ENCODE peak calls at places on chromosome 11, in five cellular contexts. One of them, this sample, is unnamed.

GRCh38 chr11:108204918-108205499 is 17.4 kb downstream of the NPAT start:
- DNase-seq in PC-9: no peak
- DNase-seq in cardiac muscle cell: no peak
- DNase-seq in adrenal gland: no peak
- DNase-seq in A549: no peak
- DNase-seq in this sample: no peak

GRCh38 chr11:125433454-125434121 is 62.5 kb downstream of the FEZ1 start:
- DNase-seq in PC-9: peak; percentile 14
- DNase-seq in cardiac muscle cell: peak; percentile 67
- DNase-seq in adrenal gland: peak; percentile 43
- DNase-seq in A549: peak; percentile 45
- DNase-seq in this sample: no peak

GRCh38 chr11:2883717-2884423 is 1.7 kb downstream of the CDKN1C start:
- DNase-seq in PC-9: no peak
- DNase-seq in cardiac muscle cell: peak; percentile 67
- DNase-seq in adrenal gland: no peak
- DNase-seq in A549: no peak
- DNase-seq in this sample: no peak

GRCh38 chr11:69526453-69526810 is 45.0 kb downstream of the LINC01488 start:
- DNase-seq in PC-9: no peak
- DNase-seq in cardiac muscle cell: no peak
- DNase-seq in adrenal gland: no peak
- DNase-seq in A549: no peak
- DNase-seq in this sample: no peak

GRCh38 chr11:59368238-59369022 is 9.7 kb downstream of the OR5AN1 start:
- DNase-seq in PC-9: no peak
- DNase-seq in cardiac muscle cell: no peak
- DNase-seq in adrenal gland: no peak
- DNase-seq in A549: no peak
- DNase-seq in this sample: no peak

GRCh38 chr11:61775606-61776554 is 16.5 kb downstream of the TMEM258 start:
- DNase-seq in PC-9: no peak
- DNase-seq in cardiac muscle cell: no peak
- DNase-seq in adrenal gland: no peak
- DNase-seq in A549: no peak
- DNase-seq in this sample: no peak

GRCh38 chr11:1003159-1003558 is 33.4 kb downstream of the MUC6 start:
- DNase-seq in PC-9: no peak
- DNase-seq in cardiac muscle cell: no peak
- DNase-seq in adrenal gland: no peak
- DNase-seq in A549: no peak
- DNase-seq in this sample: peak; percentile 33

GRCh38 chr11:130023204-130023603 is 20.6 kb upstream of the PRDM10 start:
- DNase-seq in PC-9: peak; percentile 71
- DNase-seq in cardiac muscle cell: no peak
- DNase-seq in adrenal gland: no peak
- DNase-seq in A549: no peak
- DNase-seq in this sample: no peak

GRCh38 chr11:65637794-65638317 is at the start of gene SIPA1:
- DNase-seq in PC-9: peak; percentile 94
- DNase-seq in cardiac muscle cell: peak; percentile 89
- DNase-seq in adrenal gland: peak; percentile 90
- DNase-seq in A549: peak; percentile 58
- DNase-seq in this sample: peak; percentile 85

GRCh38 chr11:14249121-14249963 is 109.6 kb downstream of the RRAS2 start:
- DNase-seq in PC-9: peak; percentile 31
- DNase-seq in cardiac muscle cell: peak; percentile 79
- DNase-seq in adrenal gland: peak; percentile 47
- DNase-seq in A549: peak; percentile 33
- DNase-seq in this sample: peak; percentile 60

GRCh38 chr11:2439820-2440219 is 4.5 kb downstream of the TRPM5 start:
- DNase-seq in PC-9: no peak
- DNase-seq in cardiac muscle cell: no peak
- DNase-seq in adrenal gland: no peak
- DNase-seq in A549: no peak
- DNase-seq in this sample: no peak

GRCh38 chr11:46673713-46674462 is 26.5 kb downstream of the ARHGAP1 start:
- DNase-seq in PC-9: no peak
- DNase-seq in cardiac muscle cell: no peak
- DNase-seq in adrenal gland: no peak
- DNase-seq in A549: no peak
- DNase-seq in this sample: no peak

GRCh38 chr11:79352304-79352703 is 88.5 kb downstream of the TENM4 start:
- DNase-seq in PC-9: no peak
- DNase-seq in cardiac muscle cell: no peak
- DNase-seq in adrenal gland: no peak
- DNase-seq in A549: no peak
- DNase-seq in this sample: no peak

GRCh38 chr11:134036484-134037092 is 32.3 kb upstream of the JAM3 start:
- DNase-seq in PC-9: no peak
- DNase-seq in cardiac muscle cell: no peak
- DNase-seq in adrenal gland: no peak
- DNase-seq in A549: no peak
- DNase-seq in this sample: peak; percentile 14

GRCh38 chr11:116931206-116931953 is 94.0 kb upstream of the APOA1 start:
- DNase-seq in PC-9: peak; percentile 32
- DNase-seq in cardiac muscle cell: no peak
- DNase-seq in adrenal gland: no peak
- DNase-seq in A549: no peak
- DNase-seq in this sample: peak; percentile 74
- H3K27ac ChIP-seq in PC-9: no peak overlapping the region
- H3K27ac ChIP-seq in cardiac muscle cell: peak overlapping the region; percentile 75
- H3K27ac ChIP-seq in adrenal gland: no peak overlapping the region
- H3K27ac ChIP-seq in A549: no peak overlapping the region
- H3K27ac ChIP-seq in this sample: peak overlapping the region; percentile 87

GRCh38 chr11:63609971-63610580 is 4.2 kb downstream of the PLAAT3 start:
- DNase-seq in PC-9: peak; percentile 17
- DNase-seq in cardiac muscle cell: no peak
- DNase-seq in adrenal gland: no peak
- DNase-seq in A549: no peak
- DNase-seq in this sample: no peak

GRCh38 chr11:63610604-63611394 is 3.4 kb downstream of the PLAAT3 start:
- DNase-seq in PC-9: peak; percentile 53
- DNase-seq in cardiac muscle cell: no peak
- DNase-seq in adrenal gland: peak; percentile 33
- DNase-seq in A549: no peak
- DNase-seq in this sample: no peak

GRCh38 chr11:63608353-63609345 is 5.6 kb downstream of the PLAAT3 start:
- DNase-seq in PC-9: peak; percentile 70
- DNase-seq in cardiac muscle cell: no peak
- DNase-seq in adrenal gland: no peak
- DNase-seq in A549: no peak
- DNase-seq in this sample: no peak

GRCh38 chr11:63611395-63611747 is 2.9 kb downstream of the PLAAT3 start:
- DNase-seq in PC-9: no peak
- DNase-seq in cardiac muscle cell: no peak
- DNase-seq in adrenal gland: no peak
- DNase-seq in A549: no peak
- DNase-seq in this sample: no peak

GRCh38 chr11:63609536-63609935 is 4.7 kb downstream of the PLAAT3 start:
- DNase-seq in PC-9: peak; percentile 53
- DNase-seq in cardiac muscle cell: no peak
- DNase-seq in adrenal gland: no peak
- DNase-seq in A549: no peak
- DNase-seq in this sample: no peak
- H3K4me1 ChIP-seq in PC-9: peaks cover 64% of the 10 kb centered on the region
- H3K4me1 ChIP-seq in cardiac muscle cell: no peaks in the 10 kb centered on the region
- H3K4me1 ChIP-seq in adrenal gland: peaks cover 50% of the 10 kb centered on the region
- H3K4me1 ChIP-seq in A549: peaks cover 35% of the 10 kb centered on the region
- H3K4me1 ChIP-seq in this sample: no peaks in the 10 kb centered on the region

DNA sequence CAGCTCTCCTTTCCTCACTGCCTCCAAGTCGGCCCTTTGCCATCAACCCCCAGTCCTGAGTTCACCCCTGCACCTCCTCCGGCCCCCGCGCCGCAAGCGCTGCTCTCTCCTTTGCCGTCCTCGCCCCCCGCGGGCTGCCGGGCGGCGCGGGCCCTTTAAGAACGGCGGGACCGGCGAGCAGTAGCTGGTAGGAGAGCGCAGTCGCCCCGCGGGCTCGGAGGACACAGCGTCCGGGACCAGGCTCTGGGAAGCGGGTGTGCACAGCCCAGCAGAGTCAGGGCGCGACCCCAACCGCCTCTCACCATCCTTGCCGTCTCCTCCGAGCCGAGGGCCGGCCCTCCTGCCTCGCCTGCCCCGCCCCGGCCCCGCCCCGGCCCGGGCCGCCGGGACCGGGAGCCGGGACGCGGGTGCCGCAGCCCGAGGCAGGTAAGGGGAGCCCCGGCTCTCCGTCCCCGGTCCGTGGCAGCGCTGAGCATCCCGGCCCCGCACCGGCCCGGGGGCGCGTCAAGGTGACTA is at the start of gene ABCG4:
- DNase-seq in PC-9: no peak
- DNase-seq in cardiac muscle cell: peak; percentile 50
- DNase-seq in adrenal gland: no peak
- DNase-seq in A549: no peak
- DNase-seq in this sample: no peak
- H3K4me3 ChIP-seq in PC-9: peak within 1 kb of the TSS; percentile 84
- H3K4me3 ChIP-seq in cardiac muscle cell: peak within 1 kb of the TSS; percentile 45
- H3K4me3 ChIP-seq in adrenal gland: no peak within 1 kb of the TSS
- H3K4me3 ChIP-seq in A549: peak within 1 kb of the TSS; percentile 51
- H3K4me3 ChIP-seq in this sample: no peak within 1 kb of the TSS

GRCh38 chr11:74754507-74755255 is 6.0 kb downstream of the RNF169 start:
- DNase-seq in PC-9: peak; percentile 31
- DNase-seq in cardiac muscle cell: no peak
- DNase-seq in adrenal gland: no peak
- DNase-seq in A549: peak; percentile 39
- DNase-seq in this sample: no peak

GRCh38 chr11:74748211-74749126 is at the start of gene RNF169:
- DNase-seq in PC-9: peak; percentile 92
- DNase-seq in cardiac muscle cell: peak; percentile 98
- DNase-seq in adrenal gland: peak; percentile 96
- DNase-seq in A549: peak; percentile 98
- DNase-seq in this sample: peak; percentile 88

GRCh38 chr11:74746868-74747267 is 1.8 kb upstream of the RNF169 start:
- DNase-seq in PC-9: no peak
- DNase-seq in cardiac muscle cell: no peak
- DNase-seq in adrenal gland: no peak
- DNase-seq in A549: no peak
- DNase-seq in this sample: no peak

GRCh38 chr11:74749127-74749964 is 697 bp downstream of the RNF169 start:
- DNase-seq in PC-9: peak; percentile 55
- DNase-seq in cardiac muscle cell: peak; percentile 62
- DNase-seq in adrenal gland: peak; percentile 39
- DNase-seq in A549: peak; percentile 77
- DNase-seq in this sample: peak; percentile 53

GRCh38 chr11:74749965-74750296 is 1.3 kb downstream of the RNF169 start:
- DNase-seq in PC-9: no peak
- DNase-seq in cardiac muscle cell: no peak
- DNase-seq in adrenal gland: no peak
- DNase-seq in A549: no peak
- DNase-seq in this sample: no peak
- H3K27ac ChIP-seq in PC-9: peak overlapping the region; percentile 51
- H3K27ac ChIP-seq in cardiac muscle cell: no peak overlapping the region
- H3K27ac ChIP-seq in adrenal gland: no peak overlapping the region
- H3K27ac ChIP-seq in A549: peak overlapping the region; percentile 83
- H3K27ac ChIP-seq in this sample: peak overlapping the region; percentile 54

GRCh38 chr11:122150484-122151124 is 34.6 kb upstream of the BLID start:
- DNase-seq in PC-9: no peak
- DNase-seq in cardiac muscle cell: no peak
- DNase-seq in adrenal gland: no peak
- DNase-seq in A549: no peak
- DNase-seq in this sample: no peak

GRCh38 chr11:122145715-122146274 is 29.8 kb upstream of the BLID start:
- DNase-seq in PC-9: no peak
- DNase-seq in cardiac muscle cell: no peak
- DNase-seq in adrenal gland: no peak
- DNase-seq in A549: no peak
- DNase-seq in this sample: no peak

GRCh38 chr11:122146475-122146874 is 30.5 kb upstream of the BLID start:
- DNase-seq in PC-9: no peak
- DNase-seq in cardiac muscle cell: no peak
- DNase-seq in adrenal gland: no peak
- DNase-seq in A549: no peak
- DNase-seq in this sample: no peak

GRCh38 chr11:122144752-122145151 is 28.7 kb upstream of the BLID start:
- DNase-seq in PC-9: no peak
- DNase-seq in cardiac muscle cell: no peak
- DNase-seq in adrenal gland: no peak
- DNase-seq in A549: no peak
- DNase-seq in this sample: no peak

DNA sequence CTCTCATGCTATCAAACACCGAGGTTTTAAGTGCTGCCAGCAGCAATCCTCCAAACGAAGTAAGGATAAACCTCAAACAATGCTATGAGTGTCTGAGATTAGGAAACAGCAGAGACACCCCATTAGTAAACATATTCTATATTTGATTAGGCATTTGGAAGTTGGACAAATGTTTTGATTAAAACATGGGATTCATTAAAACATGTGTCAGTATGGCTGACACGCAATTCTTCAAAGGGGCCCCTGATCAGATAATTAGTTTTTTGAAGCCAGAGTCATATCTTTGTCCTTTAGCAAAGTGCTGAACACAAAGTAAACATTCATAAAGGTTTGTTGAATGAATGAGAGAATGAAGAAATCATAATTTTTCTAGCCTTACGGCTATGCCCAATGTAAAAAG is 33.2 kb upstream of the BLID start:
- DNase-seq in PC-9: no peak
- DNase-seq in cardiac muscle cell: no peak
- DNase-seq in adrenal gland: no peak
- DNase-seq in A549: no peak
- DNase-seq in this sample: no peak
- H3K4me1 ChIP-seq in PC-9: peaks cover 18% of the 10 kb centered on the region
- H3K4me1 ChIP-seq in cardiac muscle cell: no peaks in the 10 kb centered on the region
- H3K4me1 ChIP-seq in adrenal gland: no peaks in the 10 kb centered on the region
- H3K4me1 ChIP-seq in A549: peaks cover 80% of the 10 kb centered on the region
- H3K4me1 ChIP-seq in this sample: no peaks in the 10 kb centered on the region